ENCODE peak calls at places on chromosomes 4 and X, in five cellular contexts. Z is A549, W is K562, O is HepG2, H is GM12878. G is an unnamed sample.
A peak's percentile ranks its signal among the peaks of the same experiment; 100 is the strongest.

GRCh38 chr4:134622194-134622593 is 420.6 kb upstream of the PABPC4L start:
- DNase-seq in Z (no peak), W (no peak), O (no peak), H (no peak), G (peak; percentile 5)

GRCh38 chr4:124757121-124757520 is 44.6 kb upstream of the ANKRD50 start:
- DNase-seq in Z (no peak), W (no peak), O (no peak), H (no peak), G (no peak)

GRCh38 chr4:142128529-142128928 is 492.1 kb downstream of the IL15 start:
- DNase-seq in Z (no peak), W (no peak), O (no peak), H (no peak), G (peak; percentile 97)

GRCh38 chr4:17577660-17578481 is 873 bp downstream of the LAP3 start:
- DNase-seq in Z (peak; percentile 13), W (no peak), O (no peak), H (no peak), G (no peak)

GRCh38 chr4:178244785-178245184 is 802.5 kb upstream of the AGA start:
- DNase-seq in Z (no peak), W (no peak), O (no peak), H (no peak), G (no peak)

GRCh38 chr4:140233811-140234696 is 80.1 kb upstream of the MAML3 start:
- DNase-seq in Z (no peak), W (no peak), O (no peak), H (no peak), G (peak; percentile 84)

GRCh38 chr4:161696957-161697356 is 466.8 kb downstream of the FSTL5 start:
- DNase-seq in Z (no peak), W (no peak), O (no peak), H (no peak), G (peak; percentile 74)

GRCh38 chrX:17038681-17039161 is 92.3 kb downstream of the REPS2 start:
- DNase-seq in Z (no peak), W (no peak), O (no peak), H (no peak), G (peak; percentile 43)

GRCh38 chr4:7129871-7130609 is 62.2 kb upstream of the GRPEL1 start:
- DNase-seq in Z (no peak), W (no peak), O (no peak), H (no peak), G (no peak)

GRCh38 chrX:52608961-52609360 is 45.7 kb downstream of the SSX7 start:
- DNase-seq in Z (no peak), W (no peak), O (no peak), H (no peak), G (no peak)

GRCh38 chr4:174467107-174467506 is 55.2 kb downstream of the HPGD start:
- DNase-seq in Z (no peak), W (no peak), O (no peak), H (no peak), G (no peak)

GRCh38 chrX:120664081-120664480 is 34.2 kb upstream of the C1GALT1C1 start:
- DNase-seq in Z (no peak), W (no peak), O (peak; percentile 7), H (no peak), G (peak; percentile 46)

GRCh38 chr4:183797041-183797444 is 108.1 kb upstream of the STOX2 start:
- DNase-seq in Z (peak; percentile 32), W (no peak), O (no peak), H (no peak), G (no peak)

GRCh38 chr4:94763500-94763899 is 5.7 kb downstream of the BMPR1B start:
- DNase-seq in Z (no peak), W (no peak), O (no peak), H (no peak), G (no peak)

GRCh38 chrX:18441780-18442367 is 16.5 kb downstream of the CDKL5 start:
- DNase-seq in Z (no peak), W (no peak), O (no peak), H (no peak), G (no peak)

GRCh38 chrX:72280210-72280882 is 3.3 kb upstream of the RPS4X start:
- DNase-seq in Z (no peak), W (peak; percentile 29), O (no peak), H (no peak), G (no peak)

GRCh38 chr4:98482847-98483806 is 175.3 kb downstream of the TSPAN5 start:
- DNase-seq in Z (peak; percentile 46), W (no peak), O (peak; percentile 5), H (peak; percentile 56), G (peak; percentile 51)

GRCh38 chr4:78962597-78963115 is 23.4 kb upstream of the PAQR3 start:
- DNase-seq in Z (no peak), W (no peak), O (no peak), H (no peak), G (no peak)

GRCh38 chr4:44760142-44760898 is 34.0 kb upstream of the GNPDA2 start:
- DNase-seq in Z (peak; percentile 1), W (peak; percentile 31), O (peak; percentile 7), H (no peak), G (peak; percentile 26)

GRCh38 chr4:76708986-76709385 is 189.0 kb downstream of the SOWAHB start:
- DNase-seq in Z (no peak), W (no peak), O (no peak), H (no peak), G (no peak)

GRCh38 chr4:144591401-144591800 is 54.6 kb upstream of the HHIP start:
- DNase-seq in Z (no peak), W (no peak), O (no peak), H (no peak), G (peak; percentile 86)

GRCh38 chr4:25103423-25103822 is 56.8 kb downstream of the SEPSECS start:
- DNase-seq in Z (no peak), W (no peak), O (no peak), H (no peak), G (no peak)

GRCh38 chr4:5421416-5421815 is 286.9 kb downstream of the EVC2 start:
- DNase-seq in Z (no peak), W (no peak), O (no peak), H (no peak), G (no peak)

GRCh38 chrX:149255860-149256259 is 249.2 kb downstream of the IDS start:
- DNase-seq in Z (no peak), W (no peak), O (no peak), H (no peak), G (no peak)

GRCh38 chrX:149259241-149259640 is 245.9 kb downstream of the IDS start:
- DNase-seq in Z (no peak), W (no peak), O (no peak), H (no peak), G (no peak)
- H3K9me3 ChIP-seq in Z (no peaks in the 10 kb centered on the region), W (no peaks in the 10 kb centered on the region), O (no peaks in the 10 kb centered on the region), H (no peaks in the 10 kb centered on the region), G (no peaks in the 10 kb centered on the region)

GRCh38 chr4:12645732-12646131 is 838.4 kb downstream of the RAB28 start:
- DNase-seq in Z (no peak), W (no peak), O (no peak), H (no peak), G (no peak)
- TF ChIP-seq MYC in Z (no peak), W (no peak), O (no peak), H (no peak), G (no peak)

GRCh38 chr4:1250921-1251772 is 2.2 kb upstream of the CTBP1 start:
- DNase-seq in Z (no peak), W (no peak), O (no peak), H (no peak), G (no peak)
- H3K9me3 ChIP-seq in Z (peaks cover 56% of the 10 kb centered on the region), W (peaks cover 8% of the 10 kb centered on the region), O (peaks cover 16% of the 10 kb centered on the region), H (peaks cover 19% of the 10 kb centered on the region), G (no peaks in the 10 kb centered on the region)

DNA sequence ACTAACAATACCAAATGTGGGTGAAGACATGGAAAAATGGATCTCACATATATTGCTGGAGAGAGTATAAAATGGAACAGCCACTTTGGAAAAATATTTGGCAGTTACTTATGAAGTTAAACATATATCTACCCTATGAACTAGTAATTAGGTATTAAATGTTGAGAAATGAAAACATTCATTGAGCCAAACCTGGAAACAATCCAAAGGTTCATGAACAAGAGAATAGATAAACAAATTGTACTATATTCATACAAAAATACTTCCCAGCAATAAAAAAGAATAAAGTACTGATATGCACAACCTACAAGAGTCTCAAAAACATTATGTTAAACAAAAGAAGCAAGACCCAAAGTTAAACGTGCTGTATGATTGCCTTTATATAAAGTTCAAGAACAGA is 3.9 kb upstream of the EGF start:
- DNase-seq in Z (no peak), W (no peak), O (no peak), H (no peak), G (no peak)
- TF ChIP-seq MYC in Z (no peak), W (no peak), O (no peak), H (no peak), G (no peak)

DNA sequence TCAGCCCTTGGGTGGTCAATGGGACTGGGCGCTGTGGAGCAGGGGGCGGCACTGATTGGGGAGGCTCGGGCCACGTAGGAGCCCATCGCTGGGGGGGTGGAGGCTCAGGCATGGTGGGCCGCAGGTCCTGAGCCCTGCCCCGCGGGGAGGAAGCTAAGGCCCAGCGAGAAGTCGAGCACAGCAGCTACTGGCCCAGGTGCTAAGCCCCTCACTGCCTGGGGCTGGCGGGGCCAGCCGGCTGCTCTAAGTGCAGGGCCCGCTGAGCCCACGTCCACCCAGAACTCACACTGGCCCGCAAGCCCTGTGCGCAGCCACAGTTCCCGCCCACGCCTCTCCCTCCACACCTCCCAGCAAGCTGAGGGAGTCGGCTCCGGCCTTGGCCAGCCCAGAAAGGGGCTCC is 66.4 kb downstream of the ZNF141 start:
- DNase-seq in Z (no peak), W (no peak), O (no peak), H (no peak), G (no peak)
- H3K9me3 ChIP-seq in Z (peaks cover 8% of the 10 kb centered on the region), W (no peaks in the 10 kb centered on the region), O (peaks cover 86% of the 10 kb centered on the region), H (peaks cover 6% of the 10 kb centered on the region), G (no peaks in the 10 kb centered on the region)

DNA sequence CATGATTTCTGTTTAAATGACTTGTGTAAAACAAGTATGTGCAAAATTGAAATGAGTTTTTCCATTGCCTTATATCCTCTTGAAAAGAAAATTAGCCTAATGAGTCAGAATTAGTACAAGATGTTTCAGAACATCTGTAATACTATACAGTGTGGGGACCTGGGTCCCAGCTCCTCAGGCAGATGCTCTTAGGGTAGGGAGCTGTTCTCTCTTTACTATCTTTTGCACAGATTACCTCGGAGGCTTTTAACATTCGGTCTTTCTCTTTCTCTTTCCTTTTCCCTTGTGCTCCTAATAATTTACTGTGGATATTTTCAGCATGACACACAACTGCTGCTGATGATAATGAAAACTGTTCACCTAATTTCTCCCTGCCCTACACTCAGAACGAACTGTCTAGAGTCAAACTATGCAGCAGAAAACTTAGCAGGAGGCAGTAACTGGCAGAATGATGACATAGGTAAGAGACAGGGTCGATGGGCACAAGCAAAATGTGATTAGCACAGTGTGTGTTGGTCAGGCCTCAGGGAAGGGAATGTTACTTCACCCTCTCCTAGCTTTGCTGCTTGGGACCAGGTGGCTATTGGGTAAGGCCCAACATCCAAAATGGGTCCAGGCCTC is 455.4 kb downstream of the PDHA2 start:
- DNase-seq in Z (no peak), W (no peak), O (no peak), H (no peak), G (no peak)
- TF ChIP-seq MYC in Z (no peak), W (no peak), O (no peak), H (no peak), G (no peak)

G was measured in endothelial cell of umbilical vein.